ENCODE peak calls at places on chromosomes 12 and 14, in four cellular contexts. T, G, L and O are unnamed samples.

GRCh38 chr12:100953217-100953616 is 158.6 kb downstream of the ANO4 start:
- DNase-seq in T (no peak), G (no peak), L (no peak), O (peak)

GRCh38 chr12:1324900-1325299 is 269.5 kb downstream of the FBXL14 start:
- DNase-seq in G (no peak), L (no peak), T (no peak), O (no peak)

GRCh38 chr14:104724981-104725771 is 1.1 kb downstream of the ADSS1 start:
- DNase-seq in T (no peak), G (peak), L (no peak), O (no peak)

GRCh38 chr12:118151755-118152154 is 15.8 kb downstream of the PEBP1 start:
- DNase-seq in G (no peak), T (no peak), L (no peak), O (no peak)

GRCh38 chr12:47715393-47715876 is 9.6 kb upstream of the RPAP3 start:
- DNase-seq in T (peak), G (peak), L (no peak), O (peak)

GRCh38 chr12:108349245-108349644 is 10.1 kb upstream of the CMKLR1 start:
- DNase-seq in T (no peak), L (no peak), G (no peak), O (no peak)

GRCh38 chr12:9331218-9331626 is 123.0 kb upstream of the PZP start:
- DNase-seq in L (peak), T (peak), G (peak), O (peak)

GRCh38 chr12:85509857-85510256 is 229.8 kb downstream of the ALX1 start:
- DNase-seq in G (no peak), L (no peak), T (no peak), O (no peak)

GRCh38 chr14:54291491-54292191 is 105.2 kb upstream of the CDKN3 start:
- DNase-seq in L (no peak), T (peak), G (peak), O (no peak)

GRCh38 chr12:65532744-65533143 is 254.3 kb downstream of the MSRB3 start:
- DNase-seq in G (no peak), L (no peak), T (no peak), O (peak)

GRCh38 chr12:92002673-92003382 is 142.8 kb downstream of the BTG1 start:
- DNase-seq in T (no peak), G (no peak), L (no peak), O (no peak)

GRCh38 chr12:30967026-30967425 is 40.5 kb downstream of the TSPAN11 start:
- DNase-seq in G (no peak), L (no peak), T (no peak), O (no peak)

GRCh38 chr12:26114720-26115406 is 10.0 kb downstream of the BHLHE41 start:
- DNase-seq in T (no peak), G (no peak), L (no peak), O (no peak)

GRCh38 chr12:19800884-19801283 is 361.6 kb downstream of the AEBP2 start:
- DNase-seq in T (no peak), L (no peak), G (no peak), O (no peak)

GRCh38 chr14:50061664-50062437 is 54.5 kb downstream of the VCPKMT start:
- DNase-seq in T (no peak), G (no peak), L (no peak), O (peak)

GRCh38 chr12:48128800-48129199 is 9.6 kb downstream of the PFKM start:
- DNase-seq in G (no peak), T (no peak), L (no peak), O (peak)

GRCh38 chr12:104604070-104604994 is 147.6 kb downstream of the CHST11 start:
- DNase-seq in T (no peak), L (peak), G (peak), O (peak)

GRCh38 chr12:130761537-130762318 is 45.6 kb upstream of the RIMBP2 start:
- DNase-seq in T (peak), L (no peak), G (peak), O (peak)

GRCh38 chr12:121637231-121637914 is 11.0 kb downstream of the ORAI1 start:
- DNase-seq in T (no peak), G (peak), L (no peak), O (no peak)

GRCh38 chr12:52523825-52524224 is 3.6 kb upstream of the KRT5 start:
- DNase-seq in L (no peak), G (no peak), T (no peak), O (no peak)

GRCh38 chr12:100020370-100020769 is 35.6 kb upstream of the ANKS1B start:
- DNase-seq in T (no peak), L (no peak), G (no peak), O (peak)

GRCh38 chr12:7373226-7373625 is 69.4 kb downstream of the ACSM4 start:
- DNase-seq in G (no peak), L (no peak), T (no peak), O (no peak)

GRCh38 chr12:119998471-119999245 is 9.6 kb downstream of the BICDL1 start:
- DNase-seq in L (no peak), T (no peak), G (no peak), O (no peak)

GRCh38 chr12:5868585-5869295 is 76.3 kb downstream of the ANO2 start:
- DNase-seq in T (no peak), G (no peak), L (no peak), O (no peak)

GRCh38 chr12:123891516-123892179 is 81.0 kb downstream of the CCDC92 start:
- DNase-seq in G (no peak), L (no peak), T (no peak), O (no peak)

GRCh38 chr12:69570545-69571399 is 14.5 kb upstream of the CCT2 start:
- DNase-seq in L (no peak), G (no peak), T (peak), O (peak)

GRCh38 chr12:48198619-48198973 is 4.5 kb downstream of the OR10AD1 start:
- DNase-seq in T (no peak), G (peak), L (no peak), O (no peak)

GRCh38 chr14:105448706-105449111 is 25.9 kb upstream of the CRIP2 start:
- DNase-seq in L (peak), G (peak), T (peak), O (peak)

GRCh38 chr14:63543826-63544320 is 696 bp upstream of the PPP2R5E start:
- DNase-seq in T (no peak), L (no peak), G (no peak), O (no peak)

GRCh38 chr12:22047495-22047894 is 1.5 kb downstream of the CMAS start:
- DNase-seq in L (no peak), G (no peak), T (no peak), O (no peak)

GRCh38 chr12:22046090-22046967 is at the start of gene CMAS:
- DNase-seq in G (peak), T (peak), L (peak), O (peak)

GRCh38 chr12:22048351-22049041 is 2.5 kb downstream of the CMAS start:
- DNase-seq in T (no peak), G (peak), L (peak), O (no peak)

GRCh38 chr12:22043943-22044342 is 2.1 kb upstream of the CMAS start:
- DNase-seq in T (no peak), L (no peak), G (no peak), O (no peak)

GRCh38 chr12:22046968-22047390 is 961 bp downstream of the CMAS start:
- DNase-seq in L (no peak), G (no peak), T (no peak), O (peak)
- H4K91ac ChIP-seq in L (peak), G (no peak), T (no peak), O (peak)

GRCh38 chr12:12976366-12976765 is 23.7 kb downstream of the HEBP1 start:
- DNase-seq in L (no peak), T (no peak), G (no peak), O (peak)

GRCh38 chr12:12977231-12977630 is 22.8 kb downstream of the HEBP1 start:
- DNase-seq in T (no peak), L (no peak), G (no peak), O (no peak)

GRCh38 chr12:12973019-12973418 is 21.0 kb upstream of the GPRC5D start:
- DNase-seq in L (no peak), G (no peak), T (no peak), O (no peak)

GRCh38 chr12:12974211-12974610 is 22.2 kb upstream of the GPRC5D start:
- DNase-seq in G (no peak), L (no peak), T (no peak), O (no peak)

DNA sequence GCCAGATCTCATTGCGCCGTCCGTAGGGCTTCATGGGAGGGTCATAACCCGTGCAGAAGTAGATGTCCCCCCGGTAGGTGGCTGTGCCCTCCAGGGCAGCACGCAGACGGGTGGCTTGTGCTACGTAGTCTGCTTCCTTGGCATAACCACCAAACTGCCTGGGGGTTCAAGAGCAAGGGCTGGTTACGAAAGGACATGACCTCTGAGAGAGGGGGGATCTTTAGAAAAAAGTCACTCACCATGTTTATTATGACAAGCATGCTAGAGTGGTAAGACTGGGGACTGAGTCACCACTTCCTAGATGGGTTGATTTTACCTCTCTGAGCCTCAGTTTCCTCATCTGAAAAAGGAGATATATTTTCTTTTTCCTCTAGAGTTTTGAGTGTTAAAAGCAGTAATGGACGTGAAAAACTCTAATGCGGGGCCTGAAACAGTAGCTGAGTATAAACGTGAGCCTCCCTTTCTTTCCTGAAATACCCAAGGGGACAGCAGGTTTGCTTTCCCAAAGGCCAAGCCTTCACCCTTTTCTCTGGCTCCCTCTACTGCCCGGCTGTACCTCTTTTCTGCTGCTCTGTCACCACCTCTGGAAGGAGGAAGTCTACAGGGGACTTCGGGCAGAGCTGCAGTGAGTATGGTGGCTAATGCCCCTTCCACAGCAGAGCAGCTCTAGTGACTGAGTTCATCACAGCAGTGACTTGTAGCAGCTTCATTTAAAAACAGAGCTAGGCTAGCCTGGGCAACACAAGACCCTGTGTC is 23.5 kb upstream of the GPRC5D start:
- DNase-seq in G (peak), L (no peak), T (no peak), O (peak)
- H4K8ac ChIP-seq in G (no peak), L (no peak), T (no peak), O (no peak)

GRCh38 chr14:91283666-91284065 is 39.2 kb upstream of the GPR68 start:
- DNase-seq in L (no peak), G (no peak), T (no peak), O (peak)
- H4K91ac ChIP-seq in L (no peak), G (no peak), T (no peak), O (peak)

DNA sequence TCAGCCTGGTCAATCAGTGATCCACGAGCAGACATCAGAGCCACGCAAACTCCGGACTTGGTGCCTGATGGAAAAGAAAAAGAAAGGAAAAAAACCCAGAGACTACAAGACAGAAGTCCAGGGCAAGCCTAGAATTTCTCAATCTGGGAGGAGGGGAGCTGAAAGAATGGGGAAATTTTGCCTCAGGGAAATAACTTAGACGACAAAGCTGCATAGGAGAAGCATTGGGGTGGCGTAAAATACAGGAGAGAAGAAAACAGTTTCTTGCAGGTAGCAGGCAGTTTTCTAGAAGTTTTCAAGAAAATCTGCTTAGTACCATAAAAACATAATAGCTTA is 2.6 kb upstream of the SLC11A2 start:
- DNase-seq in L (no peak), T (no peak), G (no peak), O (no peak)
- H4K8ac ChIP-seq in L (no peak), T (no peak), G (no peak), O (no peak)

GRCh38 chr14:101460521-101460920 is 100.8 kb upstream of the DIO3 start:
- DNase-seq in G (no peak), T (no peak), L (no peak), O (no peak)
- H4K91ac ChIP-seq in G (no peak), T (no peak), L (no peak), O (no peak)

GRCh38 chr14:30864934-30865333 is 9.4 kb upstream of the COCH start:
- DNase-seq in T (no peak), G (no peak), L (no peak), O (no peak)
- H4K8ac ChIP-seq in T (no peak), G (no peak), L (no peak), O (no peak)

GRCh38 chr12:80195143-80195726 is 95.9 kb downstream of the OTOGL start:
- DNase-seq in G (peak), L (no peak), T (peak), O (peak)

GRCh38 chr12:80196419-80196818 is 97.1 kb downstream of the OTOGL start:
- DNase-seq in T (no peak), L (no peak), G (no peak), O (no peak)

GRCh38 chr12:80193900-80194299 is 94.6 kb downstream of the OTOGL start:
- DNase-seq in L (no peak), T (no peak), G (no peak), O (no peak)

GRCh38 chr12:80192087-80192486 is 92.8 kb downstream of the OTOGL start:
- DNase-seq in L (no peak), T (no peak), G (no peak), O (no peak)

GRCh38 chr12:80195737-80196136 is 96.4 kb downstream of the OTOGL start:
- DNase-seq in T (no peak), L (no peak), G (no peak), O (no peak)
- H4K91ac ChIP-seq in T (no peak), L (no peak), G (no peak), O (no peak)

DNA sequence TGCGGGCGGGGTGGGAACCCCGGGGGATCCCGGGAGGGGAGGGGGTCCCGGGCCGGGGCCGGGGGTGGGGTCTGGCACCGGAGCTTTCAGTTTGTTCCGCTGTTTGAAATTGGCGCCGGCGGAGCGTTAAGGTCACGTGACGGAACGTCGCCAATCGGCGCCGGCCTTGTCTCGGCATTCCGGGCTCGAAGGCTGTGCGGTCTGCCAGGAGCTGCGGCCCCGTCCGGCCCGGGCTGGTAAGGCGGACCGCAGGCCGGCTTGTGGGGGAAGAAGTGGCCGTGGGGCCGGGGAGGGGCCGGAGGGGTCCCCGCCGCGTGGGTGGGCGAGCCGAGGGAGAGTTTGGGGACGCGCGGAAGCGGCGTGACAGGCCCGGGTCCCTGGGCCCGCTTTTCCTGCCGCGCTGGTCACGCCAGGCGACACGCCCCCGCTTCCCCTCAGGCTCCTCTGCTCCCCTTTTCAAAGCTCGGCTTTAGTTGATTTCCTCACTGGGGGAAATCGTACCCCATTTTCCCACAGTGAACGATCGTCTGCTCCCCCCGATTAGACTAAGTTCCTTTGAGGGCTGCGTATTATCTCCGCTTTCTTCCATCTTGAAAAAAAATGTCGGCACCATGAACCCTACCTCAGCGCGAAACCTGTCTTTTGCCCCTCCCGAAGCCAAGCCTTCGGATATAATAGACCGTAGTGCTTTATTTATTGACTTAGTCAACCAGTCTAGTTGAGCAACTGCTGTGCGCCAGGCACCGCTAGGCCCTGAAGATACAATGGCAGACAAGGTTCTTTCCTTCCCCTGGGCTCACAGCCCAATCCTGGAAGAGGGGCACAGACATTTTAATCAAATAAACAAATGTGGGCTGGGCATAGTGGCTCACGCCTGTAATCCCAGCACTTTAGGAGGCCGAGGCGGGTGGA is at the start of the genes FOXM1 and RHNO1:
- DNase-seq in L (peak), T (peak), G (peak), O (peak)
- H4K8ac ChIP-seq in L (peak), T (peak), G (no peak), O (peak)

GRCh38 chr14:34374998-34375740 is 86.9 kb downstream of the SPTSSA start:
- DNase-seq in L (no peak), G (no peak), T (no peak), O (no peak)
- H4K91ac ChIP-seq in L (no peak), G (no peak), T (no peak), O (no peak)

DNA sequence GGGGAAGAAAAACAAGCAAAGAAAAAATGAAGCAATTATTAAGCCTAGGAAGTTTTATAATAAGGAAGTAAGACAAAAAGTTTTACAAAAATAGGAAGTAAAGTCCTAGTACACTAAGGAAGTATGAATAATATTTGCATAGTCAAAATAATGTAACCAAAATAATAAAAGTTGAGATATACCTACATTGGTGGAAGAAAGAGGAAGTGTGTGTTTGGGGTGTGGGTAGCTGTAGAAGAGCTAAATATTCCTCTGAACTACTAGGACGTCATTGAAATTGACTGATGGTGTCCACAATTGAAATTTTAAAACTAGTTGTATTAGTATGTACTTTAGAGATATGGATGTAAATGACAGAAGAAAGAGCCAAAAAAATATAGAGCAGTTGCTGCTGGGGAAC is 228.4 kb upstream of the OTX2 start:
- DNase-seq in G (no peak), T (no peak), L (no peak), O (no peak)
- H4K8ac ChIP-seq in G (no peak), T (no peak), L (no peak), O (no peak)